ENCODE peak calls at places on chromosomes 12 and 14, in seven cellular contexts. V is HCT116, H is IMR-90, T is upper lobe of left lung, N is uterus, F is AG09309, C is astrocyte of the spinal cord. X is an unnamed sample.

GRCh38 chr12:11856971-11857370 is 207.5 kb downstream of the ETV6 start:
- DNase-seq in T (no peak), C (no peak), F (no peak), N (no peak), V (no peak), H (no peak), X (no peak)

GRCh38 chr12:114400395-114400794 is 5.5 kb downstream of the TBX5 start:
- DNase-seq in N (no peak), F (no peak), C (no peak), T (no peak), V (no peak), H (peak), X (no peak)

GRCh38 chr14:24123465-24124417 is 6.7 kb upstream of the FITM1 start:
- DNase-seq in F (no peak), C (no peak), T (no peak), H (no peak), V (no peak), N (no peak), X (no peak)

GRCh38 chr14:92499216-92499615 is 14.4 kb upstream of the RIN3 start:
- DNase-seq in N (no peak), T (no peak), H (no peak), C (no peak), F (no peak), V (no peak), X (no peak)

GRCh38 chr12:113154351-113154973 is 4.9 kb downstream of the CFAP73 start:
- DNase-seq in T (no peak), C (no peak), H (peak), F (no peak), N (no peak), V (no peak), X (peak)

GRCh38 chr14:97888331-97888730 is 1091.1 kb downstream of the VRK1 start:
- DNase-seq in V (no peak), T (no peak), F (no peak), N (no peak), C (no peak), H (no peak), X (no peak)

GRCh38 chr12:116459921-116460666 is 99.1 kb upstream of the MAP1LC3B2 start:
- DNase-seq in N (no peak), F (no peak), V (no peak), T (no peak), C (peak), H (no peak), X (no peak)

GRCh38 chr14:24051789-24052655 is at the start of gene CARMIL3:
- DNase-seq in N (no peak), V (no peak), F (no peak), T (peak), H (peak), C (peak), X (peak)

GRCh38 chr12:48934312-48934706 is 9.0 kb upstream of the FKBP11 start:
- DNase-seq in T (no peak), V (no peak), F (no peak), N (no peak), H (no peak), C (no peak), X (no peak)

GRCh38 chr14:23865502-23865901 is 88.1 kb upstream of the DHRS4 start:
- DNase-seq in C (no peak), V (no peak), H (no peak), T (no peak), N (no peak), F (no peak), X (peak)

GRCh38 chr12:130983328-130984017 is 29.8 kb downstream of the ADGRD1 start:
- DNase-seq in N (no peak), V (no peak), H (no peak), T (no peak), F (no peak), C (no peak), X (no peak)

GRCh38 chr12:55703288-55703687 is 4.4 kb downstream of the ITGA7 start:
- DNase-seq in C (no peak), T (no peak), H (no peak), N (no peak), F (no peak), V (no peak), X (no peak)

GRCh38 chr14:85596562-85596961 is 66.6 kb downstream of the FLRT2 start:
- DNase-seq in V (no peak), N (no peak), T (no peak), C (no peak), F (no peak), H (no peak), X (no peak)

GRCh38 chr14:36518586-36519430 is 1.2 kb downstream of the NKX2-1 start:
- DNase-seq in F (no peak), N (no peak), H (no peak), C (no peak), T (no peak), V (no peak), X (no peak)

DNA sequence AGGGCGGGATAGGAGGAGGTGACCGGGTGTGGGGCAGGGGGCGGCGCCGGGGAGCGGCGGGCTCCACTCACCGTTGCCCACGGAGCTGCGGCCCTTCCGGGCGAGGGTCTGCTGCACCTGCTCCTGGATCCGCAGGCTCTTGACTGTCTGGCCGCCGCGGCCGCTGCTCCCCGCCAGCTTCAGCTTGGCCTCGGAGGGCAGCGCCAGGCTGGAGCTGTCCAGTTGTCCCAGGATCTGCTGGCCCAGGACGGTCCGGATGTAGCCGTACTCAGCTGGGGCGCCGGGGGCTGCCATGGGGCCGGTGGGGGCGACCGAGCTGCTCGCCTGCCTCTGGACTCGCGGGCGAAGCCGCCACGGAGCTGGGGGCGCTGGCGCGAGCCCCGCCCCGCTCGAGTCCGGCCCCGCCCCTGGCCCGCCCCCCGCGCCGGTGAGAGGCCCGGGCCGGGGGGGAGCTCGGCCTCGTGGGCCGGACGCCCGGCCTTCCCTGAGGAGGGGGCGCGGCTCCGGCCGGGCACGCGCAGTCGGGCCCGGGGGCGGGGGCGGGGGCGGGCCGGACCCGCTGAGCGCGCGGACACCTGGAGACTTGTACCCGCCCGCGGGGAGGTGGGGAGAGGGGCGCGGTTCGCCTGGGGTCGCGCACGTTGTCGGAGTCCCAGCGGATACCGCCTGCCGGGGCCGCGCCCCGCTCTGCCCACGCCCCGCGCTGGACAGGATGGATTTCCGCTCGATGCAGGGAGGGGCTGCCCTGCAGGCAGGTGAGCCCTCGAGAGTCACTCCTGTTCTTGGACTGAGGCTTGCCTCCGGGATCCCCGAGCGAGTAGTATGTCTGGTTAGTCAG is at the start of gene PKP2:
- DNase-seq in F (no peak), V (peak), C (peak), T (peak), H (no peak), N (peak), X (no peak)
- H3K4me3 ChIP-seq in F (no peak), V (peak), C (peak), T (peak), H (peak), N (peak), X (peak)

GRCh38 chr14:38941485-38941884 is 161.6 kb downstream of the SEC23A start:
- DNase-seq in C (no peak), F (no peak), V (no peak), N (no peak), H (no peak), T (no peak), X (no peak)
- TF ChIP-seq CTCF in C (no peak), F (peak), V (no peak), N (no peak), H (no peak), T (no peak), X (peak)

GRCh38 chr14:60515696-60516284 is 6.8 kb downstream of the SIX6 start:
- DNase-seq in V (no peak), F (no peak), N (no peak), T (no peak), C (no peak), H (no peak), X (no peak)

GRCh38 chr14:60512952-60513554 is 4.1 kb downstream of the SIX6 start:
- DNase-seq in C (no peak), H (no peak), T (no peak), F (no peak), V (no peak), N (no peak), X (no peak)

GRCh38 chr14:60510976-60511599 is 2.1 kb downstream of the SIX6 start:
- DNase-seq in C (no peak), T (no peak), V (no peak), N (no peak), F (no peak), H (no peak), X (no peak)

GRCh38 chr14:60515244-60515695 is 6.3 kb downstream of the SIX6 start:
- DNase-seq in H (no peak), N (no peak), F (no peak), V (no peak), C (no peak), T (no peak), X (no peak)

DNA sequence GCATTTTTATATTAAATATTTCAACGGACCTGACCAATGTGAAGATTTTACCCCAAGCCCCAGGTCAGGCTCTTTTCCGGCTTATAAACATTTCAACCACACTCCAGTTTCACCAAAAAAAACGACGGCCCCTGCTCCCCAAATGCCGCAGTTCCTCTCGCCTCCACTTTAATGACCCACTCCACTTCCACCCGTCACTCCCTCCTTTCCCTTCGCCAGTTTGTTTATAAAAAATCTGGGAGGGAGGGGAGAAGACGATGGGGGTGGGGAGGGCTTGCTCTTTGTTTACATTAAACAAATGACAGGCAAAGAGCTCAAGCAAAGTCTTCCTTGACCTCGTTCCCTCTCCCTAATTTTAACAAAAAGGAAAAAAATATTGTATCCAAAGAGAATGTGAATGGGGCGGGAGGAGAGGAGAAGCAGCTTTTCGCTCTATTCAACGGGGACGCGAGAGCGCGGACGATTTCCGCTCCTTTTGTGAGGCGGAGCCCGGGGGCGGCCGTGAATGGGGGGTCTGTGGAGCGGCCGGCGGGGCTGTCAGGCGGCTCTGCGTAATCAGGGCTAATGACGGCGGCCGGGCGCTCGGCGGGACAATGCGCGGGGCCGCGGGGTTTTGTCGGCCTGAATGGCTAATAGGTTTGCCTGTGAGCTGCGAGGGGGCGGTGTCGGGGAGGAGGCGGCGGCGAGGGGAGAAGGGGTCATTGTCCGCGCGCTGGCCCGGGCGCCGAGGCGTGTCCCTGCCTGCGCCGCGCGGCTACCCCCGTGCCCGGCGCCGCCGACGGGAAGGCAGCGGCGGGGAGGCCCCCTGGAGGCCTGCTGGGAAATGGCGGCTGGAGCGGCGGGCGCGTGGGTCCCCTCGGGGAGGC is 5.7 kb downstream of the SIX6 start:
- DNase-seq in V (no peak), F (no peak), H (no peak), C (no peak), N (no peak), T (no peak), X (no peak)
- H3K4me3 ChIP-seq in V (no peak), F (peak), H (peak), C (peak), N (peak), T (peak), X (peak)

GRCh38 chr12:24155042-24155441 is 205.6 kb upstream of the SOX5 start:
- DNase-seq in N (no peak), F (no peak), H (no peak), T (no peak), V (no peak), C (no peak), X (no peak)
- TF ChIP-seq CTCF in N (no peak), F (no peak), H (no peak), T (no peak), V (no peak), C (no peak), X (no peak)

DNA sequence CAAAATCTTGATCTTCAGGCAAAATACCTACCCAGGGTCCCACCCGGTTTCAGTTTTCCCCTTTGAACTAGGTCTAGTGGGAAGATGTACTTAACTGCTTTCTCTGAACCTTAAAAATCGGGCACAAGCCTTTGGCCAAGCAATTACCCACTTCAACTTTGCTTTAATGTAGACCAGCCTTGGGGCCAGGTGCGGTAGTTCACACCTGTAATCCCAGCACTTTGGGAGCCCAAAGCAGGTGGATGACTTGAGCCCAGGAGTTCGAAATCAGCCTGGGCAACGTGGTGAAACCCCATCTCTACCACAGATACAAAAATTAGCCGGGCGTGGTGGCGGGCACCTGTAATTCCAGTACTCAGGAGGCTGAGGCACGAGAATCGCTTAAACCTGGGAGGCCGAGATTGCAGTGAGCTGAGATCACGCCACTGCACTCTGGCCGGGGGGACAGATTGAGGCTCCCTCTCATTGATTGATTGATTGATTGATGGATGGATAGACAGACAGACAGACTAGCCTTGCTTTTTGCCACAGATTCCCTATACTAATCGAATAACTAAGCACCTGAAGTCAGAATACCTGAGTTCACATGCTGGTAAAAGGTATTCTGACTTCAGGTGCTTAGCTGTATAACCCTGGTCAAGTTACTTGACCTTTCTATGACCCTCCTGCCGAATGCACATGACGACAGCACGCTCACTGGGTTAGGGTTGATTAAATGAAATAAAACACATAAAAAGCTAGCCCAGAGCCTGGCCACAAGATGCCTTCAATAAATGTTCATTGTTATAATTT is 1.8 kb downstream of the CLIP1 start:
- DNase-seq in C (peak), T (no peak), V (no peak), F (no peak), N (no peak), H (no peak), X (no peak)
- H3K4me3 ChIP-seq in C (peak), T (peak), V (peak), F (peak), N (peak), H (peak), X (peak)